ENCODE peak calls at places on chromosomes 6 and 20, in four cellular contexts. F is heart right ventricle, R is kidney, X is cardiac muscle cell. Q is an unnamed sample.

GRCh38 chr6:37489697-37490336 is 9.9 kb downstream of the CCDC167 start:
- DNase-seq in F (no peak), R (peak), X (no peak), Q (no peak)

GRCh38 chr6:112480551-112480950 is 133.4 kb downstream of the RFPL4B start:
- DNase-seq in F (no peak), R (no peak), X (peak), Q (no peak)

GRCh38 chr20:19552144-19552895 is 205.7 kb upstream of the RIN2 start:
- DNase-seq in F (peak), R (peak), X (peak), Q (peak)

GRCh38 chr20:18972251-18972876 is 158.8 kb downstream of the SCP2D1 start:
- DNase-seq in F (no peak), R (no peak), X (no peak), Q (no peak)

GRCh38 chr6:28443112-28443773 is at the start of gene ZSCAN23:
- DNase-seq in F (peak), R (peak), X (peak), Q (peak)

GRCh38 chr6:26022166-26022510 is 59.5 kb downstream of the TRIM38 start:
- DNase-seq in F (peak), R (no peak), X (peak), Q (peak)

GRCh38 chr6:159008656-159009288 is 8.8 kb upstream of the RSPH3 start:
- DNase-seq in F (no peak), R (no peak), X (peak), Q (no peak)

GRCh38 chr6:128763599-128764300 is 119.2 kb upstream of the LAMA2 start:
- DNase-seq in F (no peak), R (no peak), X (no peak), Q (no peak)